ENCODE peak calls at places on chromosomes 16 and 17, in five cellular contexts. T is A549, Y is ascending aorta, I is prostate gland, L is cardiac fibroblast. P is an unnamed sample.

GRCh38 chr17:44909681-44910144 is 5.6 kb downstream of the GFAP start:
- DNase-seq in T (no peak), Y (no peak), I (no peak), L (peak), P (peak)

GRCh38 chr17:8963017-8963416 is 2.5 kb downstream of the PIK3R5 start:
- DNase-seq in T (no peak), Y (no peak), I (no peak), L (no peak), P (no peak)

GRCh38 chr17:3886776-3887175 is 6.1 kb downstream of the CAMKK1 start:
- DNase-seq in T (no peak), Y (no peak), I (no peak), L (no peak), P (no peak)

GRCh38 chr16:87435399-87436224 is 43.5 kb downstream of the MAP1LC3B start:
- DNase-seq in T (no peak), Y (no peak), I (no peak), L (peak), P (peak)

GRCh38 chr17:35559495-35559894 is 1.1 kb downstream of the SLFN14 start:
- DNase-seq in T (no peak), Y (no peak), I (no peak), L (no peak), P (no peak)

GRCh38 chr17:72726936-72727335 is 365.6 kb downstream of the SLC39A11 start:
- DNase-seq in T (no peak), Y (no peak), I (no peak), L (no peak), P (peak)

GRCh38 chr16:678858-679807 is 1.1 kb upstream of the STUB1 start:
- DNase-seq in T (peak), Y (no peak), I (peak), L (peak), P (peak)

GRCh38 chr16:84815446-84815845 is 4.3 kb upstream of the CRISPLD2 start:
- DNase-seq in T (no peak), Y (no peak), I (no peak), L (no peak), P (no peak)

GRCh38 chr17:48374650-48375230 is 55.3 kb downstream of the SKAP1 start:
- DNase-seq in T (peak), Y (no peak), I (no peak), L (peak), P (peak)

GRCh38 chr16:30874821-30875717 is 18.8 kb downstream of the BCL7C start:
- DNase-seq in T (peak), Y (peak), I (peak), L (peak), P (peak)

GRCh38 chr16:6286176-6286575 is 1046.5 kb upstream of the RBFOX1 start:
- DNase-seq in T (no peak), Y (no peak), I (no peak), L (no peak), P (no peak)

GRCh38 chr16:46907061-46907774 is 23.1 kb downstream of the GPT2 start:
- DNase-seq in T (no peak), Y (no peak), I (no peak), L (no peak), P (no peak)

GRCh38 chr17:67605259-67605912 is 112.3 kb upstream of the NOL11 start:
- DNase-seq in T (no peak), Y (no peak), I (no peak), L (peak), P (peak)

GRCh38 chr17:31369266-31369665 is 22.2 kb upstream of the RAB11FIP4 start:
- DNase-seq in T (no peak), Y (no peak), I (no peak), L (peak), P (peak)

GRCh38 chr16:78566397-78567073 is 467.1 kb downstream of the WWOX start:
- DNase-seq in T (no peak), Y (no peak), I (no peak), L (no peak), P (no peak)

GRCh38 chr17:9714801-9715200 is 69.5 kb downstream of the USP43 start:
- DNase-seq in T (no peak), Y (no peak), I (no peak), L (no peak), P (no peak)

GRCh38 chr17:62822080-62822904 is 14.2 kb upstream of the MARCHF10 start:
- DNase-seq in T (no peak), Y (no peak), I (no peak), L (peak), P (no peak)

GRCh38 chr17:28381141-28381825 is 9.8 kb downstream of the SARM1 start:
- DNase-seq in T (no peak), Y (no peak), I (no peak), L (no peak), P (no peak)
- TF ChIP-seq CTCF in T (no peak), Y (no peak), I (no peak), L (no peak), P (no peak)

GRCh38 chr17:39926588-39927100 is 757 bp downstream of the ORMDL3 start:
- DNase-seq in T (no peak), Y (no peak), I (no peak), L (peak), P (peak)

GRCh38 chr17:39927101-39927927 is at the start of the genes LRRC3C and ORMDL3:
- DNase-seq in T (peak), Y (peak), I (peak), L (peak), P (peak)

GRCh38 chr17:39925282-39926134 is 1.9 kb downstream of the ORMDL3 start:
- DNase-seq in T (no peak), Y (no peak), I (no peak), L (peak), P (no peak)

GRCh38 chr17:39924691-39925055 is 2.7 kb downstream of the ORMDL3 start:
- DNase-seq in T (no peak), Y (no peak), I (no peak), L (no peak), P (no peak)

DNA sequence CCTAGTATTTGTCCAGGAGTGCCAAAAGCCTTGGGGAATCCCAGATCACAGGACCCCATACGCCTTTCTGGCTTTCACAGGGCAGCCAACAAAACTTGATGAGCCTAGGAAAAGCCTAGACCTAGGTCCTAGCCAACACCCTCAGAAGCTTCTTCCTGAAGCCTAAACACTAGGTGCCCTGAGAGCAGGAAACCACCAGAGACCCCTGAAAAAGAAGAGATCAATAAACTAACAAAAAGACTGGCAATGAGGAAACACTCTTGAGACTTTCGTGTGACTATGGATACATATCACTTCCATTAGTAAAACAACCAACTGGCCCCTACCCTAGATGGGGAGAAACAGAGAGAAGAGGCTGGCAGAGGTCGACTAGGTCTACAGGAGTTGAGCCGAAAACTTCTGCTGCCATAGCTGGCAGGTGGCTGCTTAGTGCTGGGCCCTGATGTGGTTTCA is 1.2 kb downstream of the ORMDL3 start:
- DNase-seq in T (no peak), Y (no peak), I (no peak), L (no peak), P (no peak)
- H3K4me3 ChIP-seq in T (peak), Y (peak), I (peak), L (peak), P (peak)

DNA sequence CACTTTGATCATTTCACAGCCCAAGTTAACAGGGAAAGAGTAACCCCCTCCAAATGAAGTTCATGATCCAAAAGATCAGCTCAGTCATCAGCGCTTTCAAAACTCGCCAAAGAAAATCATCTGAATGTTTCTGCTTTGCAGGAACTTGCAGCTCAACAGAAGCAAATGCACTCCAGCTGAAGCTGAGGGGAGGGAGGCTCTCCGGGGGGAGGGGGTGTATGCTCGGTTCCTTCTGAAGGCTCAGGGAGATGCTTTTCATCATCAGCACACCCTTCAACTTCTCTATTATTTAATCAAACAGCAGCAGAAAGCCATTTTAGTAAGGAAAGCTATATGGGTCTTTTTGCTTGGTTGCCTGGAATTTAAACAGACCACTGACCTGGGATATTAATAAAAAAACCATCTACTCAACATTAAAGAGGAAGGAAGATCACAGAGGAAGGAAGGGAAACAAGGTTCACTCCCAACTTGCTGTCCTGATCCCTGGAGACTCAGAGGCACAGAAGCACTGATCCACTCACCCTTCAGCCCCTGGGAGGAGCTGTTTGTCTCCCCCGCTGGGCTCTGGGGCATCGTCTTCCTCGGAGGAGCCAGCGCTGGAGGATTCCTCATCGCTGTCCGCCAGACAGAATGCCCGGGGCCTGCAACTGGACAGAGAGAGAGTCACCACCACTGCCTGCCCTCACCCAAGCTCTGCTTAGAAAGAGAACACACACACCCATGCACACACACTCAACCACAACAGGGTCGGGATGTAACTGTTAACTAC is 24.6 kb upstream of the ERN1 start:
- DNase-seq in T (no peak), Y (no peak), I (no peak), L (no peak), P (no peak)
- TF ChIP-seq CTCF in T (no peak), Y (no peak), I (no peak), L (no peak), P (no peak)

GRCh38 chr17:39636587-39636926 is 387 bp upstream of the STARD3 start:
- DNase-seq in T (no peak), Y (no peak), I (no peak), L (no peak), P (no peak)

GRCh38 chr17:39636927-39637736 is at the start of gene STARD3:
- DNase-seq in T (peak), Y (peak), I (peak), L (peak), P (peak)

GRCh38 chr17:39639566-39640458 is 2.9 kb downstream of the STARD3 start:
- DNase-seq in T (no peak), Y (no peak), I (no peak), L (no peak), P (peak)

GRCh38 chr17:39639043-39639442 is 2.1 kb downstream of the STARD3 start:
- DNase-seq in T (no peak), Y (no peak), I (no peak), L (no peak), P (no peak)

GRCh38 chr17:39638317-39638716 is 1.4 kb downstream of the STARD3 start:
- DNase-seq in T (no peak), Y (no peak), I (no peak), L (no peak), P (no peak)
- H3K4me3 ChIP-seq in T (peak), Y (no peak), I (peak), L (peak), P (no peak)

DNA sequence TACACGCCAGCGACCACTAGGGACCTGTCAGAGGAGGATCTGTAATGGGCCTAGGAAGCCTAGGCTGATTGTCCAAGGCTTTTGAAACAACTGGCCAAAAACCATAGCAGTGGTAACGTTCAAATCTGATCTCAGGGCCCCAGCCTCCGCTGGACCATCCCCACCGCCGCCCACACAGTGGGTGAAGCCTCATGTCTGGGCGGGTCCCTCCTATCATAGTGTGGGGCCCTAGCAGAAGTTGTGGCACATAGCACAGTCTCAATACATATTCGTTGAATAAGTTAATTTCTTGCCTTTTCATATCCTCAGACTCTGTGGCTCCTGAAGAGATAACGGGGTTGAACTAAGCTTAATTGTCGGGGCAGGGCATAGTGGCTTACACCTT is 818 bp downstream of the DPH1 start:
- DNase-seq in T (peak), Y (no peak), I (no peak), L (peak), P (peak)
- TF ChIP-seq CTCF in T (peak), Y (peak), I (peak), L (peak), P (peak)

GRCh38 chr17:47189732-47190621 is 882 bp upstream of the CDC27 start:
- DNase-seq in T (no peak), Y (no peak), I (no peak), L (no peak), P (no peak)
- H3K4me3 ChIP-seq in T (peak), Y (peak), I (peak), L (peak), P (peak)